ENCODE peak calls at places on chromosomes 3 and 15, in five cellular contexts. C, K, U, T and E are unnamed samples.

GRCh38 chr3:53570709-53571108 is 76.3 kb downstream of the CACNA1D start:
- DNase-seq in K (no peak), C (no peak), U (no peak), T (no peak), E (no peak)

GRCh38 chr3:129162729-129163579 is 2.1 kb upstream of the ISY1 start:
- DNase-seq in C (no peak), U (no peak), T (no peak), K (no peak), E (no peak)

GRCh38 chr3:14329116-14329830 is 73.1 kb upstream of the SLC6A6 start:
- DNase-seq in U (no peak), K (peak), C (no peak), T (no peak), E (no peak)

GRCh38 chr3:60000311-60001105 is 950.7 kb upstream of the CFAP20DC start:
- DNase-seq in K (no peak), C (no peak), T (no peak), U (no peak), E (no peak)

GRCh38 chr3:37766797-37767776 is 94.6 kb upstream of the CTDSPL start:
- DNase-seq in T (no peak), C (no peak), U (no peak), K (no peak), E (no peak)

GRCh38 chr3:143429628-143430514 is 310.3 kb downstream of the CHST2 start:
- DNase-seq in C (no peak), U (no peak), T (no peak), K (no peak), E (no peak)

GRCh38 chr3:133130168-133130567 is 92.0 kb downstream of the TMEM108 start:
- DNase-seq in T (no peak), U (no peak), C (no peak), K (no peak), E (no peak)

GRCh38 chr15:37585966-37586656 is 348.3 kb upstream of the TMCO5A start:
- DNase-seq in U (no peak), K (no peak), T (no peak), C (no peak), E (no peak)

GRCh38 chr3:30707825-30708224 is 101.4 kb downstream of the TGFBR2 start:
- DNase-seq in K (no peak), U (no peak), T (no peak), C (no peak), E (no peak)

GRCh38 chr3:149215474-149215873 is 6.2 kb downstream of the CP start:
- DNase-seq in K (no peak), T (no peak), U (no peak), C (no peak), E (no peak)

GRCh38 chr15:49855917-49856637 is 235.2 kb downstream of the DTWD1 start:
- DNase-seq in C (no peak), T (no peak), K (no peak), U (no peak), E (no peak)

GRCh38 chr3:23105048-23105447 is 98.1 kb upstream of the UBE2E2 start:
- DNase-seq in K (no peak), U (no peak), T (no peak), C (no peak), E (no peak)

GRCh38 chr3:30042274-30042859 is 564.0 kb upstream of the TGFBR2 start:
- DNase-seq in K (peak), U (peak), C (peak), T (peak), E (no peak)

GRCh38 chr3:152941825-152942224 is 106.9 kb downstream of the P2RY1 start:
- DNase-seq in C (no peak), T (no peak), K (no peak), U (no peak), E (no peak)

GRCh38 chr3:58332575-58333179 is at the start of gene PXK:
- DNase-seq in K (peak), C (peak), U (peak), T (peak), E (peak)